ENCODE peak calls at places on chromosomes 2 and 18, in ten cellular contexts. X, N, K, E, C, O, T, U, Q and P are unnamed samples.

GRCh38 chr2:109021895-109022300 is 32.9 kb upstream of the EDAR start:
- DNase-seq in E (no peak), K (no peak), T (no peak), N (peak; percentile 34), X (peak; percentile 52), O (no peak), Q (no peak), U (no peak), C (no peak), P (no peak)

GRCh38 chr2:204550738-204551137 is 5.5 kb downstream of the PARD3B start:
- DNase-seq in N (peak; percentile 35), U (no peak), X (no peak), C (peak; percentile 86), E (no peak), O (no peak), Q (peak; percentile 15), T (no peak), K (no peak), P (no peak)

GRCh38 chr2:15940661-15941482 is 522 bp downstream of the MYCN start:
- DNase-seq in Q (no peak), T (no peak), C (no peak), N (peak; percentile 52), X (peak; percentile 70), E (no peak), K (no peak), U (peak; percentile 43), O (no peak), P (peak; percentile 60)

GRCh38 chr2:197279997-197280756 is 30.4 kb downstream of the ANKRD44 start:
- DNase-seq in K (no peak), O (no peak), E (no peak), U (no peak), X (no peak), Q (peak; percentile 54), T (no peak), C (no peak), N (no peak), P (no peak)

GRCh38 chr2:164599954-164600589 is 21.2 kb downstream of the GRB14 start:
- DNase-seq in N (peak; percentile 91), Q (peak; percentile 82), O (peak; percentile 70), K (no peak), E (peak; percentile 53), C (no peak), U (peak; percentile 35), X (no peak), T (no peak), P (peak; percentile 30)

GRCh38 chr18:70454705-70455322 is 166.0 kb downstream of the SOCS6 start:
- DNase-seq in O (peak; percentile 57), K (peak; percentile 16), T (no peak), C (peak; percentile 53), X (no peak), U (peak; percentile 30), E (no peak), N (peak; percentile 81), Q (peak; percentile 82), P (no peak)

GRCh38 chr18:62566199-62566598 is 43.4 kb downstream of the ZCCHC2 start:
- DNase-seq in E (peak; percentile 59), Q (peak; percentile 34), K (peak; percentile 40), U (no peak), X (no peak), C (no peak), T (no peak), O (no peak), N (peak; percentile 78), P (peak; percentile 31)

GRCh38 chr2:44628297-44628696 is 266.6 kb downstream of the CAMKMT start:
- DNase-seq in N (no peak), Q (no peak), C (no peak), K (no peak), X (no peak), T (no peak), U (no peak), O (no peak), E (no peak), P (no peak)

GRCh38 chr2:47041065-47041464 is 114.0 kb downstream of the STPG4 start:
- DNase-seq in X (no peak), K (peak; percentile 66), C (no peak), Q (peak; percentile 52), U (no peak), E (no peak), T (no peak), O (no peak), N (no peak), P (no peak)

DNA sequence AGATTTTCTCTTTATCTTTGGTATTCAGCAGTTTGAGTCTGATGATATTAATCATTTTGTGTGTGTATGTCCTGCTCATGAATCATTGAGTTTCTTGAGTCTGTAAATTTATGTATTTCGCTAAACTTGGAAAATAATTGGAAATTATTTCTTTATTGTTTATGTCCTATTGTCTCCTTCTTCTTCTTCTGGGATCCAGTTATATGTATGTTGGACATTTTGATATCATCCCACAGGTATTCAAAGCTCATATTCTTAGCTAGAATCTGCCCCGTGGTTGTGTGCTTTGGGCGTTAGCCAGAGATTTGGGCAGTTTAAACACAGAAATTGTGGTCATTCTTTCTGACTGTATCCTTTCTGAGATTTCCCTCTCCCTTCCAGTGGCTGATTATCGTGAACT is 243.0 kb upstream of the SPRED2 start:
- DNase-seq in C (no peak), X (no peak), Q (no peak), N (no peak), O (no peak), T (no peak), E (no peak), K (no peak), U (no peak), P (no peak)
- TF ChIP-seq CTCF in C (no peak), X (no peak), Q (no peak), N (no peak), O (no peak), T (no peak), E (no peak), K (no peak), U (no peak), P (no peak)

DNA sequence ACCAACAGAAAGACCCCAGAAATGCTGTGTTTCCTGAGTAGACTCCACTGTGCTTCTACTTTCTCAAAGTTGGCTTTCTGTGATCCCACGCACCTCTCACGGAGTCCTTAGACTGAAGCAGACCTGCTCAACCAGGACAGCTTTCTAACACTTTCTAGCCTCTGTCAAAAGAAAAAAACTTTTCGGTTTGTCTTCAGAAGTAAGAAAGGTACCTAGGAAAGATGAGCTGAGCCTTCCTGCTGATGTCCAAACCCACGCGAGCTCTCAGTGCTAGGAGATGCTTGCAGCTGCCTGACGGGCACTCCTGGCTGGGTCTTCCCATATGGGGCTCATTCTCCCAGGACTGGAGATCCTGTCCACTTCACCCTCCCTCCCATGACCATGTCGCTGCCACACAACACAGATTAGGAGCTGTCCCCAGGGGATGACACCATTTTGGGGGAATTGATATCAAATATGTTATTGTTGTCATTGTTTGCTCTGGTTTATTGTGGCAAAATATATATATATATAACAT is 49.2 kb upstream of the DAPL1 start:
- DNase-seq in T (no peak), N (peak; percentile 14), U (no peak), C (no peak), Q (no peak), K (no peak), O (no peak), E (no peak), X (peak; percentile 62), P (no peak)
- TF ChIP-seq CTCF in T (no peak), N (no peak), U (no peak), C (no peak), Q (no peak), K (no peak), O (no peak), E (no peak), X (no peak), P (no peak)

DNA sequence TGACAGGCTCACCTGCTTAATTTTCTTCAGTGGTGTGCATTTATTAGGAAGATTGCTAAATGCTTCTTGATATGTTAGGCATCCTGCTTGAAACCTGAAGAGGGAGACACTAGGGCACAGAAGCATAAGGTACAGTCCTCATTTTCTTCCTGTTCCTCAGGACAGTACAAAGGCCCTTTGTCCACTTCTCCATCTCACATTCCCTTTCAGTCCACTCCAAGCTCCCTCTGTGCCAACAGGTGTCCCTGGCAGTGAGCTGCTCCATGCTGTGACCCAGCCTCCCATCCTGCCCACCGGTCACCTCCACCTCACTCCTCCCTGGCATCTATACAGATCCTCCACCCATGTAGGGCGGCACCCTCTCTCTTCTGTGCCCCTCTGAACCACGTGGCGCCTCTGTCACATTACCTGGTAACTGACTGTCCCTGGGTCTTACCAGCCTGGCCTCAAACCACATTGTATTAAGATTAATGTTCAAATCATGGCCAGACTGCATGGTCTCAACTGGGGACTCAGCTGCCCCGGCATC is 162.8 kb downstream of the VAPA start:
- DNase-seq in Q (no peak), T (no peak), C (no peak), X (no peak), K (no peak), N (no peak), U (no peak), E (no peak), O (no peak), P (no peak)
- TF ChIP-seq CTCF in Q (no peak), T (no peak), C (no peak), X (no peak), K (no peak), N (no peak), U (no peak), E (no peak), O (no peak), P (no peak)

GRCh38 chr2:10864888-10865551 is 46.7 kb upstream of the KCNF1 start:
- DNase-seq in N (no peak), C (no peak), O (no peak), T (no peak), E (peak; percentile 44), U (no peak), Q (no peak), K (no peak), X (no peak), P (no peak)
- TF ChIP-seq CTCF in N (peak; percentile 33), C (no peak), O (no peak), T (peak; percentile 11), E (no peak), U (no peak), Q (no peak), K (peak; percentile 29), X (no peak), P (peak; percentile 40)

GRCh38 chr18:60826346-60826745 is 453.8 kb upstream of the MC4R start:
- DNase-seq in C (no peak), T (no peak), Q (no peak), O (no peak), E (no peak), U (no peak), X (no peak), K (no peak), N (peak; percentile 57), P (no peak)
- TF ChIP-seq CTCF in C (no peak), T (no peak), Q (no peak), O (no peak), E (no peak), U (no peak), X (no peak), K (no peak), N (peak; percentile 54), P (no peak)

GRCh38 chr2:232761301-232761907 is 15.0 kb downstream of the KCNJ13 start:
- DNase-seq in C (no peak), X (no peak), Q (peak; percentile 56), E (no peak), T (no peak), N (peak; percentile 46), K (no peak), U (no peak), O (no peak), P (no peak)
- TF ChIP-seq CTCF in C (peak; percentile 62), X (no peak), Q (peak; percentile 54), E (peak; percentile 28), T (peak; percentile 34), N (peak; percentile 63), K (peak; percentile 42), U (peak; percentile 32), O (no peak), P (peak; percentile 45)